ENCODE peak calls at places on chromosomes 1 and 21, in six cellular contexts. One of them, this sample, is unnamed.

GRCh38 chr21:45209685-45210284 is 77.9 kb downstream of the POFUT2 start:
- DNase-seq in IMR-90: no peak
- DNase-seq in K562: no peak
- DNase-seq in PC-9: no peak
- DNase-seq in HCT116: no peak
- DNase-seq in GM23338: no peak
- DNase-seq in this sample: no peak

GRCh38 chr1:222416001-222416791 is 131.7 kb downstream of the HHIPL2 start:
- DNase-seq in IMR-90: peak
- DNase-seq in K562: no peak
- DNase-seq in PC-9: no peak
- DNase-seq in HCT116: no peak
- DNase-seq in GM23338: no peak
- DNase-seq in this sample: no peak

GRCh38 chr21:40120944-40121575 is 253.8 kb downstream of the PCP4 start:
- DNase-seq in IMR-90: peak
- DNase-seq in K562: peak
- DNase-seq in PC-9: no peak
- DNase-seq in HCT116: no peak
- DNase-seq in GM23338: peak
- DNase-seq in this sample: no peak

GRCh38 chr1:201562257-201562656 is 23.3 kb downstream of the NAV1 start:
- DNase-seq in IMR-90: peak
- DNase-seq in K562: no peak
- DNase-seq in PC-9: no peak
- DNase-seq in HCT116: no peak
- DNase-seq in GM23338: no peak
- DNase-seq in this sample: no peak

GRCh38 chr1:21290546-21290944 is 282 bp upstream of the ECE1 start:
- DNase-seq in IMR-90: no peak
- DNase-seq in K562: no peak
- DNase-seq in PC-9: no peak
- DNase-seq in HCT116: no peak
- DNase-seq in GM23338: peak
- DNase-seq in this sample: peak

GRCh38 chr1:201644197-201644596 is 105.3 kb downstream of the NAV1 start:
- DNase-seq in IMR-90: no peak
- DNase-seq in K562: no peak
- DNase-seq in PC-9: no peak
- DNase-seq in HCT116: no peak
- DNase-seq in GM23338: no peak
- DNase-seq in this sample: no peak

GRCh38 chr1:3115275-3116149 is 46.5 kb downstream of the PRDM16 start:
- DNase-seq in IMR-90: no peak
- DNase-seq in K562: no peak
- DNase-seq in PC-9: no peak
- DNase-seq in HCT116: no peak
- DNase-seq in GM23338: no peak
- DNase-seq in this sample: no peak

GRCh38 chr1:228393268-228393699 is 13.4 kb downstream of the TRIM11 start:
- DNase-seq in IMR-90: peak
- DNase-seq in K562: no peak
- DNase-seq in PC-9: peak
- DNase-seq in HCT116: no peak
- DNase-seq in GM23338: peak
- DNase-seq in this sample: no peak

GRCh38 chr1:228344631-228345072 is 62.0 kb downstream of the TRIM11 start:
- DNase-seq in IMR-90: no peak
- DNase-seq in K562: no peak
- DNase-seq in PC-9: no peak
- DNase-seq in HCT116: no peak
- DNase-seq in GM23338: no peak
- DNase-seq in this sample: no peak

GRCh38 chr1:225428879-225429455 is 1.1 kb upstream of the LBR start:
- DNase-seq in IMR-90: no peak
- DNase-seq in K562: no peak
- DNase-seq in PC-9: no peak
- DNase-seq in HCT116: no peak
- DNase-seq in GM23338: no peak
- DNase-seq in this sample: no peak

GRCh38 chr1:91099746-91100621 is 78.1 kb upstream of the ZNF644 start:
- DNase-seq in IMR-90: no peak
- DNase-seq in K562: no peak
- DNase-seq in PC-9: peak
- DNase-seq in HCT116: no peak
- DNase-seq in GM23338: no peak
- DNase-seq in this sample: no peak

GRCh38 chr1:212856755-212857154 is 1.3 kb upstream of the FLVCR1 start:
- DNase-seq in IMR-90: no peak
- DNase-seq in K562: no peak
- DNase-seq in PC-9: no peak
- DNase-seq in HCT116: no peak
- DNase-seq in GM23338: peak
- DNase-seq in this sample: no peak

GRCh38 chr1:226882187-226882586 is 11.8 kb downstream of the PSEN2 start:
- DNase-seq in IMR-90: no peak
- DNase-seq in K562: no peak
- DNase-seq in PC-9: no peak
- DNase-seq in HCT116: no peak
- DNase-seq in GM23338: no peak
- DNase-seq in this sample: no peak

GRCh38 chr1:159860456-159860855 is 2.0 kb downstream of the VSIG8 start:
- DNase-seq in IMR-90: no peak
- DNase-seq in K562: no peak
- DNase-seq in PC-9: no peak
- DNase-seq in HCT116: no peak
- DNase-seq in GM23338: no peak
- DNase-seq in this sample: no peak

GRCh38 chr1:226825746-226826100 is 44.7 kb upstream of the PSEN2 start:
- DNase-seq in IMR-90: no peak
- DNase-seq in K562: no peak
- DNase-seq in PC-9: no peak
- DNase-seq in HCT116: no peak
- DNase-seq in GM23338: no peak
- DNase-seq in this sample: no peak

GRCh38 chr21:24023402-24023801 is 1583.9 kb downstream of the MRPL39 start:
- DNase-seq in IMR-90: peak
- DNase-seq in K562: no peak
- DNase-seq in PC-9: no peak
- DNase-seq in HCT116: no peak
- DNase-seq in GM23338: no peak
- DNase-seq in this sample: no peak

GRCh38 chr1:229070168-229070567 is 200.7 kb upstream of the RAB4A start:
- DNase-seq in IMR-90: peak
- DNase-seq in K562: no peak
- DNase-seq in PC-9: peak
- DNase-seq in HCT116: no peak
- DNase-seq in GM23338: no peak
- DNase-seq in this sample: no peak

GRCh38 chr1:7278045-7278444 is 492.8 kb downstream of the CAMTA1 start:
- DNase-seq in IMR-90: no peak
- DNase-seq in K562: no peak
- DNase-seq in PC-9: no peak
- DNase-seq in HCT116: no peak
- DNase-seq in GM23338: no peak
- DNase-seq in this sample: no peak

GRCh38 chr1:198147216-198147615 is 9.6 kb upstream of the NEK7 start:
- DNase-seq in IMR-90: no peak
- DNase-seq in K562: no peak
- DNase-seq in PC-9: no peak
- DNase-seq in HCT116: no peak
- DNase-seq in GM23338: no peak
- DNase-seq in this sample: no peak

GRCh38 chr1:51535006-51535592 is 16.0 kb upstream of the EPS15 start:
- DNase-seq in IMR-90: peak
- DNase-seq in K562: peak
- DNase-seq in PC-9: peak
- DNase-seq in HCT116: peak
- DNase-seq in GM23338: peak
- DNase-seq in this sample: peak

GRCh38 chr1:225651872-225652725 is 824 bp downstream of the ENAH start:
- DNase-seq in IMR-90: no peak
- DNase-seq in K562: no peak
- DNase-seq in PC-9: peak
- DNase-seq in HCT116: no peak
- DNase-seq in GM23338: peak
- DNase-seq in this sample: no peak

GRCh38 chr1:247448107-247448778 is 9.7 kb downstream of the OR2B11 start:
- DNase-seq in IMR-90: peak
- DNase-seq in K562: peak
- DNase-seq in PC-9: peak
- DNase-seq in HCT116: no peak
- DNase-seq in GM23338: peak
- DNase-seq in this sample: no peak
- H2AFZ ChIP-seq in IMR-90: peak
- H2AFZ ChIP-seq in K562: peak
- H2AFZ ChIP-seq in PC-9: peak
- H2AFZ ChIP-seq in HCT116: peak
- H2AFZ ChIP-seq in GM23338: peak
- H2AFZ ChIP-seq in this sample: no peak

GRCh38 chr1:238488406-238488805 is 597.7 kb upstream of the ZP4 start:
- DNase-seq in IMR-90: peak
- DNase-seq in K562: no peak
- DNase-seq in PC-9: no peak
- DNase-seq in HCT116: no peak
- DNase-seq in GM23338: no peak
- DNase-seq in this sample: no peak

GRCh38 chr1:238487931-238488330 is 597.2 kb upstream of the ZP4 start:
- DNase-seq in IMR-90: peak
- DNase-seq in K562: no peak
- DNase-seq in PC-9: no peak
- DNase-seq in HCT116: no peak
- DNase-seq in GM23338: no peak
- DNase-seq in this sample: no peak

GRCh38 chr1:238485062-238485905 is 594.6 kb upstream of the ZP4 start:
- DNase-seq in IMR-90: peak
- DNase-seq in K562: no peak
- DNase-seq in PC-9: peak
- DNase-seq in HCT116: no peak
- DNase-seq in GM23338: peak
- DNase-seq in this sample: no peak

GRCh38 chr1:238484121-238484520 is 593.4 kb upstream of the ZP4 start:
- DNase-seq in IMR-90: peak
- DNase-seq in K562: no peak
- DNase-seq in PC-9: no peak
- DNase-seq in HCT116: no peak
- DNase-seq in GM23338: no peak
- DNase-seq in this sample: no peak

GRCh38 chr1:238485906-238486219 is 595.1 kb upstream of the ZP4 start:
- DNase-seq in IMR-90: no peak
- DNase-seq in K562: no peak
- DNase-seq in PC-9: peak
- DNase-seq in HCT116: no peak
- DNase-seq in GM23338: peak
- DNase-seq in this sample: no peak
- H2AFZ ChIP-seq in IMR-90: peak
- H2AFZ ChIP-seq in K562: no peak
- H2AFZ ChIP-seq in PC-9: no peak
- H2AFZ ChIP-seq in HCT116: no peak
- H2AFZ ChIP-seq in GM23338: peak
- H2AFZ ChIP-seq in this sample: no peak

GRCh38 chr1:237931631-237932030 is 40.9 kb upstream of the ZP4 start:
- DNase-seq in IMR-90: no peak
- DNase-seq in K562: no peak
- DNase-seq in PC-9: no peak
- DNase-seq in HCT116: no peak
- DNase-seq in GM23338: no peak
- DNase-seq in this sample: no peak

GRCh38 chr1:237932806-237933205 is 42.1 kb upstream of the ZP4 start:
- DNase-seq in IMR-90: peak
- DNase-seq in K562: no peak
- DNase-seq in PC-9: no peak
- DNase-seq in HCT116: no peak
- DNase-seq in GM23338: no peak
- DNase-seq in this sample: no peak

GRCh38 chr1:237921290-237921689 is 30.6 kb upstream of the ZP4 start:
- DNase-seq in IMR-90: no peak
- DNase-seq in K562: no peak
- DNase-seq in PC-9: no peak
- DNase-seq in HCT116: no peak
- DNase-seq in GM23338: no peak
- DNase-seq in this sample: no peak

GRCh38 chr1:237927198-237927597 is 36.5 kb upstream of the ZP4 start:
- DNase-seq in IMR-90: no peak
- DNase-seq in K562: no peak
- DNase-seq in PC-9: no peak
- DNase-seq in HCT116: no peak
- DNase-seq in GM23338: no peak
- DNase-seq in this sample: no peak
- H2AFZ ChIP-seq in IMR-90: no peak
- H2AFZ ChIP-seq in K562: no peak
- H2AFZ ChIP-seq in PC-9: no peak
- H2AFZ ChIP-seq in HCT116: no peak
- H2AFZ ChIP-seq in GM23338: no peak
- H2AFZ ChIP-seq in this sample: no peak

DNA sequence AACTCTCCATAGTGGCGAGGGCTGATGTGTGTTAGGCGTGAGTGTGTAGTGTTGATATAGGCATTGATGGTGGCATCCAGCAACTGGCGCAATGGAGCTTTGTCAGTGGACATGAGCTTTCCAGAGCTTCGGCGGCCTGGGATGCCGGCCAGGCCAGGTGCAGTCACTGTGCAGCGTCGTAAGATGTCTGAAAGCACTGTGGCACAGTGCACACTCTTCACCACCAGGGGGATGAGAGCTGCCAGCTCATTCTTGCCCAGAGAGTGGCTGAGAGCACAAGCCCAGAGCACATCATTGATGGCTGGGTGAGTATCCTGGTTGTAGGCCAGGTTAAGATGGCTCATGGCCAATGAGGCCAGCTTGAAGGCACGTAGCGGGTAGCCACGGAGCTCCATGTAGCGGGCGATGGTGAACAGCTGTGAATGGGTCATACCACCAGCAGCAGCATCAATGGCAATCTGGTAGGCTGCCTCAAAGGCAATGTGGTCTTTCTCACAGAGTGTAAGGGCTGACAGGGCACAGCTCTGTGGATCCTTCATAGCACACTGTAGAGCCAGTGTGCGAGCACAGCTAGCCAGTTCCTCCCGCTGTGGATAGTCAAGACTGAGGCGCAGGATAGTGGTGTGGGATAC is 6.7 kb downstream of the UROD start:
- DNase-seq in IMR-90: peak
- DNase-seq in K562: peak
- DNase-seq in PC-9: peak
- DNase-seq in HCT116: peak
- DNase-seq in GM23338: peak
- DNase-seq in this sample: peak
- H2AFZ ChIP-seq in IMR-90: peak
- H2AFZ ChIP-seq in K562: peak
- H2AFZ ChIP-seq in PC-9: no peak
- H2AFZ ChIP-seq in HCT116: peak
- H2AFZ ChIP-seq in GM23338: no peak
- H2AFZ ChIP-seq in this sample: peak

This sample was measured in DND-41.